ENCODE peak calls at places on chromosomes 6 and 20, in seven cellular contexts. A, H, U, R, O, V and C are unnamed samples.

GRCh38 chr6:108168980-108169800 is 3.4 kb downstream of the NR2E1 start:
- DNase-seq in A (no peak), O (no peak), R (no peak), V (no peak), U (no peak), H (no peak), C (no peak)

GRCh38 chr20:13216533-13216932 is 4.5 kb upstream of the ISM1 start:
- DNase-seq in O (no peak), R (no peak), V (no peak), U (no peak), A (no peak), H (no peak), C (no peak)

GRCh38 chr20:32670773-32671455 is 2.8 kb downstream of the C20orf203 start:
- DNase-seq in O (no peak), V (no peak), A (no peak), U (no peak), R (no peak), H (no peak), C (no peak)

GRCh38 chr6:42025066-42025789 is 25.1 kb upstream of the TAF8 start:
- DNase-seq in O (no peak), U (no peak), R (no peak), A (no peak), H (no peak), V (no peak), C (no peak)

GRCh38 chr6:163986313-163986712 is 571.8 kb downstream of the QKI start:
- DNase-seq in A (no peak), O (no peak), R (peak; percentile 53), H (no peak), V (no peak), U (no peak), C (peak; percentile 53)

GRCh38 chr20:61558726-61559125 is 306.7 kb downstream of the CDH4 start:
- DNase-seq in R (peak; percentile 41), A (peak; percentile 40), V (no peak), H (no peak), O (no peak), U (no peak), C (no peak)

GRCh38 chr6:92756912-92757311 is 662.4 kb downstream of the EPHA7 start:
- DNase-seq in O (no peak), V (no peak), U (no peak), A (peak; percentile 12), R (peak; percentile 56), H (no peak), C (peak; percentile 11)

GRCh38 chr6:155483858-155484257 is 28.2 kb upstream of the NOX3 start:
- DNase-seq in O (no peak), A (peak; percentile 94), U (no peak), V (no peak), R (peak; percentile 81), H (no peak), C (peak; percentile 87)

GRCh38 chr20:51339721-51340450 is 202.6 kb downstream of the NFATC2 start:
- DNase-seq in V (no peak), U (no peak), H (peak; percentile 61), A (peak; percentile 26), O (no peak), R (no peak), C (no peak)

GRCh38 chr20:56933331-56933698 is 304.2 kb downstream of the TFAP2C start:
- DNase-seq in O (no peak), R (no peak), U (no peak), V (no peak), H (no peak), A (no peak), C (no peak)

GRCh38 chr6:38136547-38136946 is 317.0 kb downstream of the ZFAND3 start:
- DNase-seq in R (peak; percentile 33), H (no peak), U (no peak), O (no peak), A (no peak), V (no peak), C (no peak)

GRCh38 chr20:61662226-61662945 is 403.3 kb downstream of the TAF4 start:
- DNase-seq in H (no peak), R (no peak), U (no peak), O (no peak), A (no peak), V (no peak), C (no peak)

GRCh38 chr20:5504061-5504739 is 187.4 kb upstream of the PROKR2 start:
- DNase-seq in U (no peak), A (peak; percentile 29), V (peak; percentile 76), H (peak; percentile 27), O (peak; percentile 56), R (peak; percentile 81), C (peak; percentile 53)

GRCh38 chr6:27290065-27290849 is 21.8 kb downstream of the POM121L2 start:
- DNase-seq in O (no peak), H (no peak), V (no peak), R (peak; percentile 48), A (no peak), U (no peak), C (peak; percentile 38)

GRCh38 chr6:91276315-91276714 is 689.4 kb upstream of the MAP3K7 start:
- DNase-seq in V (no peak), R (peak; percentile 63), U (no peak), H (no peak), O (no peak), A (no peak), C (no peak)

GRCh38 chr6:73491371-73491770 is 29.5 kb downstream of the EEF1A1 start:
- DNase-seq in H (no peak), V (no peak), O (no peak), A (no peak), R (peak; percentile 29), U (no peak), C (peak; percentile 10)

GRCh38 chr20:46857061-46857831 is 37.4 kb upstream of the EYA2 start:
- DNase-seq in H (no peak), A (peak; percentile 20), U (no peak), O (no peak), R (no peak), V (no peak), C (no peak)

GRCh38 chr6:149044394-149044965 is 273.0 kb upstream of the TAB2 start:
- DNase-seq in H (no peak), R (no peak), U (no peak), V (no peak), A (peak; percentile 90), O (no peak), C (no peak)

GRCh38 chr20:36493801-36494114 is 47.6 kb upstream of the MYL9 start:
- DNase-seq in O (peak; percentile 42), V (peak; percentile 92), A (peak; percentile 86), R (peak; percentile 62), U (peak; percentile 58), H (no peak), C (peak; percentile 64)

GRCh38 chr20:22684072-22684762 is 99.8 kb upstream of the FOXA2 start:
- DNase-seq in R (peak; percentile 87), A (peak; percentile 63), V (peak; percentile 69), U (peak; percentile 38), H (peak; percentile 76), O (peak; percentile 57), C (peak; percentile 87)

GRCh38 chr20:50824137-50824536 is 29.3 kb downstream of the BCAS4 start:
- DNase-seq in U (peak; percentile 76), A (peak; percentile 80), R (peak; percentile 73), V (peak; percentile 62), O (no peak), H (no peak), C (peak; percentile 86)

GRCh38 chr6:127289934-127290333 is 23.3 kb downstream of the RNF146 start:
- DNase-seq in A (no peak), H (no peak), V (no peak), U (no peak), R (no peak), O (no peak), C (no peak)
- H3K4me3 ChIP-seq in A (no peak overlapping the region), H (no peak overlapping the region), V (no peak overlapping the region), U (no peak overlapping the region), R (no peak overlapping the region), O (no peak overlapping the region), C (no peak overlapping the region)

DNA sequence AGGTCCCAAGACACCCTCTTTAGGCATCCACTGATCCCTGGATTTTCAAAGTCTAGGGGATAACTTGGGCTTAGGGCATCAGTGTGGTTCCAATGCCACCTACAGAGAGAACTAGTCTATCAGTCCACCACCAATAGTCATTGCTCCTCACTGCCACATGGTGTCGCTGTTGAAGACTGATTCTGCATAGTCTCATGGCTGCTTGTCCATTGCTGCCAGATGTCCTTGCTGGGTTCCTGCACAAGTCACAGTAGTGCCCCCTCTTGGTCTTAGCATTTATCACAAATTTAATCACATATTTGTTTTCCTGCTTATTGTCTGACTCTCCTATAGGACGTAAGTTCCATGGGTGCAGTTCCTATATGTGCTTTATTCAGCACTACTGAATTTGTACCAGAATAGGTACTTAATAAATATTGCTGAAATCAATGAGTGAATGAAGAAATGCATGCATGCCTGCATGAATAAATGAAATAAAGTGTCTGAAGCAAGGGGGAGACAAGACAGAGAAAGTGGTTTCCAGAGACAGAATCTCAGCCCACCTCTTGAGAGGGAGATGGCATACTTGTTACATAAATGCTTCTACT is 45.9 kb upstream of the RALY start:
- DNase-seq in V (no peak), R (peak; percentile 42), A (peak; percentile 8), U (no peak), O (peak; percentile 38), H (peak; percentile 24), C (peak; percentile 49)
- TF ChIP-seq CTCF in V (peak; percentile 43), R (peak; percentile 65), A (peak; percentile 46), U (no peak), O (peak; percentile 38), H (peak; percentile 52), C (peak; percentile 52)

GRCh38 chr6:95366414-95366813 is 210.9 kb upstream of the MANEA start:
- DNase-seq in V (no peak), A (no peak), U (no peak), R (no peak), O (no peak), H (no peak), C (no peak)
- H3K4me3 ChIP-seq in V (no peak overlapping the region), A (no peak overlapping the region), U (no peak overlapping the region), R (no peak overlapping the region), O (no peak overlapping the region), H (no peak overlapping the region), C (no peak overlapping the region)

GRCh38 chr6:111566873-111567517 is 38.7 kb downstream of the TRAF3IP2 start:
- DNase-seq in R (no peak), A (no peak), V (no peak), H (peak; percentile 91), O (no peak), U (peak; percentile 43), C (peak; percentile 56)

GRCh38 chr6:111564482-111564945 is 41.2 kb downstream of the TRAF3IP2 start:
- DNase-seq in A (peak; percentile 77), O (no peak), R (peak; percentile 31), H (peak; percentile 51), V (peak; percentile 86), U (peak; percentile 45), C (peak; percentile 49)

GRCh38 chr6:111565316-111566221 is 40.1 kb downstream of the TRAF3IP2 start:
- DNase-seq in H (no peak), V (no peak), O (no peak), R (no peak), U (no peak), A (no peak), C (no peak)

GRCh38 chr6:111563581-111563980 is 42.1 kb downstream of the TRAF3IP2 start:
- DNase-seq in U (no peak), R (no peak), H (no peak), A (no peak), V (no peak), O (no peak), C (no peak)

DNA sequence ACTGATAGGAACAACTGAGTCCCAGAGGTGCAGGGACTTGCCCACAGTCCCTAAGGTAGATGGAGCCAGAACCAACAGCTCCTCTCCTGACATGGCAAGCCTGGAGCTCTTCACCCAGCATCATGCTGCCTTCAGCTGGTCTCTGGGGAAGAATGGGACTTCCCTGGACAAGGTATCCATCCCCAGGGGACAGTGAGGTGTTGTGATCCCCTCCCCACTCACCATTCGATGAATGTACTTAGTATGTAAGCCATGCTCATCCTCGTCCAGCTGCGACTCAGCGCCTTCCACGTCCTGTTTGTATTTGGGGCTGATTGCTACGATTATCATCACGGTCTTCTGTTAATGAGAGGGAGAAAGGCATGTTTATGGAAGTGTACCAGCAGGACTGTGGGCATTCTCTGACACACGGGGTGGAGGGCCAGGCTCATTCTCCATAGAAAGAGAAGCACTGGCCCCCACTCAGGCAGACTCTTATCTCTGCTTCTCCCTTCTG is 39.4 kb downstream of the TRAF3IP2 start:
- DNase-seq in U (no peak), A (no peak), R (no peak), H (peak; percentile 43), O (no peak), V (no peak), C (no peak)
- TF ChIP-seq CTCF in U (no peak), A (no peak), R (no peak), H (no peak), O (no peak), V (no peak), C (no peak)